ENCODE peak calls at places on chromosome X, in seven cellular contexts. B, X, P, C, R, Z and S are unnamed samples.

GRCh38 chrX:21382715-21383114 is 8.5 kb downstream of the CNKSR2 start:
- DNase-seq in B (no peak), X (no peak), P (no peak), C (no peak), R (no peak), Z (no peak), S (no peak)

GRCh38 chrX:334971-335757 is 16.6 kb upstream of the GTPBP6 start:
- DNase-seq in B (no peak), X (no peak), P (no peak), C (no peak), R (no peak), Z (no peak), S (no peak)

GRCh38 chrX:135629342-135629741 is 84.1 kb upstream of the CT45A1 start:
- DNase-seq in B (no peak), X (no peak), P (no peak), C (no peak), R (no peak), Z (no peak), S (no peak)

GRCh38 chrX:153381684-153382532 is 19.2 kb downstream of the PNMA6E start:
- DNase-seq in B (no peak), X (no peak), P (peak), C (no peak), R (no peak), Z (no peak), S (no peak)

GRCh38 chrX:129697204-129697829 is 41.5 kb upstream of the XPNPEP2 start:
- DNase-seq in B (no peak), X (no peak), P (no peak), C (no peak), R (no peak), Z (no peak), S (no peak)

GRCh38 chrX:100512471-100512870 is 72.3 kb upstream of the TNMD start:
- DNase-seq in B (no peak), X (no peak), P (peak), C (no peak), R (no peak), Z (no peak), S (no peak)

GRCh38 chrX:68686684-68687045 is 39.2 kb downstream of the STARD8 start:
- DNase-seq in B (no peak), X (no peak), P (peak), C (no peak), R (no peak), Z (no peak), S (no peak)

GRCh38 chrX:2145672-2146412 is 354.9 kb downstream of the DHRSX start:
- DNase-seq in B (no peak), X (no peak), P (no peak), C (no peak), R (no peak), Z (no peak), S (no peak)

GRCh38 chrX:139642241-139642927 is 65.6 kb downstream of the MCF2 start:
- DNase-seq in B (no peak), X (no peak), P (peak), C (no peak), R (no peak), Z (no peak), S (no peak)

GRCh38 chrX:141220342-141221008 is 21.8 kb downstream of the SPANXC start:
- DNase-seq in B (no peak), X (no peak), P (no peak), C (no peak), R (no peak), Z (no peak), S (peak)

GRCh38 chrX:110089656-110090404 is 86.9 kb downstream of the TMEM164 start:
- DNase-seq in B (no peak), X (no peak), P (no peak), C (no peak), R (no peak), Z (no peak), S (no peak)

GRCh38 chrX:37796805-37797204 is 16.9 kb downstream of the CYBB start:
- DNase-seq in B (no peak), X (peak), P (no peak), C (no peak), R (no peak), Z (no peak), S (no peak)

GRCh38 chrX:137747231-137747630 is 181.3 kb downstream of the ZIC3 start:
- DNase-seq in B (no peak), X (no peak), P (peak), C (no peak), R (no peak), Z (no peak), S (no peak)

GRCh38 chrX:140514554-140514953 is 9.7 kb upstream of the SOX3 start:
- DNase-seq in B (no peak), X (no peak), P (no peak), C (no peak), R (no peak), Z (no peak), S (no peak)

GRCh38 chrX:30875957-30876356 is 13.1 kb downstream of the TAB3 start:
- DNase-seq in B (no peak), X (no peak), P (no peak), C (no peak), R (no peak), Z (no peak), S (peak)

DNA sequence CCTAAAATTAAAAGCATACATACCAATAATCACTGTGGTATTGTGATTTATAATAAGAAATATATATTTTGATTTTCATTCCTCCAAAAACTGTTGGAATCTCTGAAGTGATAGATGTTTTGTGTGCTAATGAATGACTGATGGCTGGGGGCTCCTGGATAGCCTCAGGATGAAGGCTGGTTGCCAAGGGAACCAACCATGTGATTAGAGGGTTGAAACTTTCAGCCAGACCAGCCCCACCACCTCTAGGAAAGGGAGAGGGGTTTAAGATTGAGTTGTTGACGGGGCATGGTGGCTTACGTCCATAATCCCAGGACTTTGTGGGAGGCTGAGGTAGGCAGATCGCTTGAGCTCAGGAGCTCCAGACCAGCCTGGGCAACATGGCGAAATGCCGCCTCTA is 34.0 kb downstream of the HS6ST2 start:
- DNase-seq in B (no peak), X (no peak), P (peak), C (no peak), R (no peak), Z (no peak), S (no peak)
- H3K27ac ChIP-seq in B (no peak), X (no peak), P (no peak), C (no peak), R (no peak), Z (no peak), S (no peak)

GRCh38 chrX:115459883-115460564 is 101.0 kb upstream of the PLS3 start:
- DNase-seq in B (no peak), X (no peak), P (no peak), C (no peak), R (no peak), Z (no peak), S (no peak)
- H3K27ac ChIP-seq in B (no peak), X (no peak), P (no peak), C (no peak), R (no peak), Z (no peak), S (no peak)

GRCh38 chrX:72045141-72045540 is 86.6 kb downstream of the RTL5 start:
- DNase-seq in B (no peak), X (no peak), P (peak), C (no peak), R (no peak), Z (no peak), S (no peak)
- H3K27ac ChIP-seq in B (no peak), X (no peak), P (no peak), C (peak), R (no peak), Z (no peak), S (no peak)

DNA sequence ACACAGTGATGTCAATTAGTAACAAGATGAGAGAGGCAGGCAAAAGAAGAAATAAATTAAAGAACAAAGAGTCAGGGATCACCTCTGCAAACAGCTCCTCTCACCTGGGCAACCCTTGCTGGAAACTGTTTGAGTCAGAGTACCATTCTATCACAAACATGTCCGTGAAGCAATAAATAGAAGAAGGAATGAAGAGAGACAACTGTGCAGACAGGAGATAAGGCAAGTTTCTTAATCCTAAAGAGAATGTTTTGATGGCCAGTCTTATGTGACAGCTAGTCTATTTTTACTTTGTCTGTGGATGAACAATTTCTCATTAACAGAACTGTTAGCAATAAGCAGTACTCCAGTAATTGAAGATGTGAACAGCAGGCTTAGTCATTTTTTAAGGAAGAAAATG is 422.4 kb downstream of the DMD start:
- DNase-seq in B (no peak), X (no peak), P (no peak), C (no peak), R (no peak), Z (no peak), S (no peak)
- H3K27ac ChIP-seq in B (no peak), X (no peak), P (no peak), C (no peak), R (no peak), Z (no peak), S (no peak)

DNA sequence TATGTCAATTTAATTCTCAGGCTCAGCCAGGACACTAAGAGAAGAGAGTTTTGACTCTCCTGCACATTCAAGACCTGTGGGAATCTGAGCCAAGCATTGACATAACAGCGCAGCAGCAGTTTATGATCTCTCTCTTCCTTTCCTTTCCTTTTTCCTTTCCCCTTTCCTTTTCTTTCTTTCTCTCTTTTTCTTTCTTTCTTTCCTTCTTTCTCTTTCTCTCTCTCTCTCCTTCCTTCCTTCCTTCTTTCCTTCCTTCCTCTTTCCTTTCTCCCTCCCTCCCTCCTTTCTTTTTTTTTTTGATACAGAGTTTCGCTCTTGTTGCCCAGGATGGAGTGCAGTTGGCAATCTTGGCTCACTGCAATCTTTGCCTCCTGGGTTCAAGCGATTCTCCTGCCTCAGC is 21.6 kb downstream of the SAT1 start:
- DNase-seq in B (no peak), X (no peak), P (no peak), C (no peak), R (no peak), Z (no peak), S (no peak)
- H3K27ac ChIP-seq in B (no peak), X (no peak), P (no peak), C (no peak), R (no peak), Z (no peak), S (peak)